ENCODE peak calls at places on chromosomes 3 and 15, in eight cellular contexts. Q, E, N, D, S, I, L and M are unnamed samples.
A peak's percentile ranks its signal among the peaks of the same experiment; 100 is the strongest.

GRCh38 chr3:121508384-121508783 is 37.4 kb downstream of the POLQ start:
- DNase-seq in N (no peak), L (no peak), E (no peak), D (no peak), Q (no peak), I (no peak), S (no peak), M (no peak)

GRCh38 chr3:74393426-74393825 is 221.0 kb downstream of the CNTN3 start:
- DNase-seq in E (no peak), L (no peak), S (no peak), N (no peak), D (no peak), I (no peak), Q (no peak), M (no peak)

GRCh38 chr3:139935866-139936817 is 1.2 kb downstream of the CLSTN2 start:
- DNase-seq in D (peak; percentile 78), L (peak; percentile 41), S (peak; percentile 1), E (peak; percentile 58), I (no peak), Q (no peak), N (no peak), M (peak; percentile 60)

GRCh38 chr3:197592361-197593045 is 36.7 kb upstream of the BDH1 start:
- DNase-seq in Q (no peak), S (no peak), D (no peak), E (no peak), N (no peak), L (no peak), I (no peak), M (no peak)

GRCh38 chr3:71168961-71169411 is 414.5 kb downstream of the FOXP1 start:
- DNase-seq in E (peak; percentile 82), L (no peak), D (no peak), Q (no peak), N (no peak), I (no peak), S (no peak), M (no peak)

GRCh38 chr3:101687142-101687931 is 819 bp upstream of the RPL24 start:
- DNase-seq in E (no peak), Q (no peak), L (no peak), N (no peak), S (no peak), D (no peak), I (no peak), M (no peak)

GRCh38 chr3:24508423-24508839 is 13.8 kb upstream of the THRB start:
- DNase-seq in L (no peak), I (no peak), N (no peak), S (peak; percentile 84), E (no peak), D (no peak), Q (no peak), M (peak; percentile 64)

GRCh38 chr15:96322401-96323249 is 7.9 kb upstream of the NR2F2 start:
- DNase-seq in E (no peak), Q (no peak), N (no peak), L (no peak), S (peak; percentile 69), I (no peak), D (peak; percentile 81), M (no peak)

GRCh38 chr3:134846943-134847342 is 51.9 kb downstream of the EPHB1 start:
- DNase-seq in I (peak; percentile 80), Q (no peak), S (peak; percentile 12), N (no peak), L (no peak), E (no peak), D (no peak), M (peak; percentile 2)

GRCh38 chr3:196216681-196217211 is 412 bp downstream of the SLC51A start:
- DNase-seq in E (no peak), I (no peak), S (no peak), D (no peak), Q (no peak), N (no peak), L (no peak), M (no peak)

GRCh38 chr3:184511741-184512140 is 49.8 kb upstream of the EPHB3 start:
- DNase-seq in D (no peak), E (no peak), I (no peak), S (no peak), Q (no peak), N (no peak), L (no peak), M (no peak)

GRCh38 chr3:175398676-175399075 is 539.5 kb downstream of the NAALADL2 start:
- DNase-seq in D (no peak), E (no peak), I (no peak), Q (no peak), L (no peak), N (no peak), S (peak; percentile 85), M (no peak)

GRCh38 chr15:39747326-39747725 is 35.3 kb downstream of the FSIP1 start:
- DNase-seq in Q (no peak), S (peak; percentile 69), E (no peak), I (no peak), L (no peak), N (no peak), D (no peak), M (peak; percentile 64)

GRCh38 chr15:80991446-80991845 is 1.8 kb upstream of the MESD start:
- DNase-seq in I (no peak), D (no peak), S (peak; percentile 92), Q (no peak), L (no peak), N (peak; percentile 47), E (no peak), M (peak; percentile 72)

GRCh38 chr3:18189651-18190050 is 235.5 kb downstream of the SATB1 start:
- DNase-seq in E (no peak), I (no peak), L (no peak), Q (no peak), S (peak; percentile 81), D (no peak), N (no peak), M (no peak)

GRCh38 chr15:100762289-100762688 is 117.3 kb upstream of the ALDH1A3 start:
- DNase-seq in D (no peak), L (no peak), E (no peak), N (no peak), Q (no peak), I (no peak), S (no peak), M (no peak)

GRCh38 chr3:22269827-22270226 is 518.8 kb upstream of the ZNF385D start:
- DNase-seq in L (no peak), N (no peak), D (peak; percentile 40), S (peak; percentile 76), Q (no peak), I (no peak), E (no peak), M (peak; percentile 80)

GRCh38 chr3:15324335-15324734 is 8.1 kb downstream of the SH3BP5 start:
- DNase-seq in I (no peak), S (no peak), L (peak; percentile 68), N (no peak), E (no peak), D (no peak), Q (no peak), M (no peak)

GRCh38 chr3:51896607-51897305 is 6.4 kb downstream of the IQCF1 start:
- DNase-seq in S (no peak), D (no peak), L (no peak), I (no peak), Q (no peak), E (no peak), N (no peak), M (peak; percentile 6)

GRCh38 chr3:183884437-183885296 is at the start of gene PARL:
- DNase-seq in L (peak; percentile 96), N (peak; percentile 98), Q (peak; percentile 93), E (peak; percentile 97), I (peak; percentile 91), S (peak; percentile 89), D (peak; percentile 100), M (peak; percentile 96)

GRCh38 chr3:141557961-141558706 is 71.3 kb downstream of the RASA2 start:
- DNase-seq in N (no peak), I (no peak), L (no peak), Q (no peak), E (no peak), D (no peak), S (no peak), M (no peak)

GRCh38 chr3:16841906-16842709 is 42.6 kb upstream of the PLCL2 start:
- DNase-seq in S (no peak), D (no peak), L (no peak), E (no peak), N (peak; percentile 83), Q (peak; percentile 48), I (no peak), M (no peak)

DNA sequence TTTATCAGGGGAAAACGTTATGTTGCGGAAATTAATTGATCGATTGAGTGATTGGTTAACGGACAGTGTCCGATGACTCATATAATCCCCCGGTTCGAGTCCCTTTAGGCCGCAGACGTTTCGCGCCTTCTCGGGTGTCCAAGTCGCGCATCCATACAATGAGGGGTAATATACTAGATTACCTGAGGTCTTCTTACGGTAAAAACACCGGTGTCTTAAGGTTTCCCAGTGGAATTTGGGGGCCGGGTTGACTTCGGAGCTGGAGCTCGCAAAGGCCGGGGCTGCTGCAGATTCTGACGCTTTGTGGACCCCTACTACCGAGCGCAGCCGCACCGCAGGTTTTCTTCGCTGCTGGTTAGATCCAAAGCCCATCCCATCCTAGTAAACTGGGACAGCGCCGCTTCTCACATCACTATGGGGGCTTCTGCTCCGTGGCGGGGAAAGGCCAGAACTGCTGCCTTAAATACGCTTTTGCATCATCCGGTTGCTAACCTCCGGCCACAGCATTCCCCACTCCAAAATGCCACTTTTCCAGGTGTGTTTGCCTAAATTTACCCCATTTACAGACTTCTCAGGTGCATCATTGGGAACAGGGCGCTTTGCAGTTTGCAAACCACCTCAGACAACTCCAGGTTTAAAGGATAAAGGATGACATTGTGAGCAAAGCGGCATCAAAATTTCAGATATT is 858 bp upstream of the SACM1L start:
- DNase-seq in E (peak; percentile 53), I (peak; percentile 29), N (peak; percentile 59), D (peak; percentile 77), L (no peak), S (peak; percentile 35), Q (no peak), M (peak; percentile 35)
- H3K4me3 ChIP-seq in E (peak overlapping the region; percentile 81), I (peak overlapping the region; percentile 74), N (peak overlapping the region; percentile 89), D (peak overlapping the region; percentile 29), L (peak overlapping the region; percentile 54), S (peak overlapping the region; percentile 94), Q (peak overlapping the region; percentile 66), M (peak overlapping the region; percentile 77)

GRCh38 chr15:99466701-99467337 is 99.0 kb upstream of the MEF2A start:
- DNase-seq in I (no peak), S (no peak), L (no peak), D (no peak), E (no peak), N (no peak), Q (no peak), M (peak; percentile 91)
- H3K9me3 ChIP-seq in I (peaks cover 15% of the 10 kb centered on the region), S (no peaks in the 10 kb centered on the region), L (no peaks in the 10 kb centered on the region), D (no peaks in the 10 kb centered on the region), E (no peaks in the 10 kb centered on the region), N (no peaks in the 10 kb centered on the region), Q (peaks cover 5% of the 10 kb centered on the region), M (no peaks in the 10 kb centered on the region)

GRCh38 chr15:36818260-36818659 is 238.8 kb downstream of the CDIN1 start:
- DNase-seq in N (no peak), L (no peak), D (no peak), E (no peak), Q (no peak), I (no peak), S (no peak), M (no peak)
- H3K4me3 ChIP-seq in N (no peak overlapping the region), L (no peak overlapping the region), D (no peak overlapping the region), E (no peak overlapping the region), Q (no peak overlapping the region), I (no peak overlapping the region), S (no peak overlapping the region), M (no peak overlapping the region)

DNA sequence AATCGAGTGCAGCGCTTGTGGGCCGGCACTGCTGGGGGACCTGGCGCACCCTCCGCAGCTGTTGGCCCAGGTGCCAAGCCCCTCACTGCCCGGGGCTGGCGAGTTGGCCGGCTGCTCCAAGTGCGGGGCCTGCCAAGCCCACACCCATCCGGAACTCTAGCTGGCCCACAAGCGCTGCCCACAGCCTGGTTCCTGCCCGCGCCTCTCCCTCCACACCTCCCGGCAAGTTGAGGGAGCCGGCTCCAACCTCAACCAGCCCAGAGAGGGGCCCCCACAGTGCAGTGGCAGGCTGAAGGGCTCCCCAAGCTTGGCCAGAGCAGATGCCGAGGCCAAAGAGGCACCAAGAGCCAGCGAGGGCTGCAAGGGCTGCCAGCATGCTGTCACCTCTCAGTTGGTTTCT is 73.4 kb downstream of the PLXNA1 start:
- DNase-seq in D (no peak), I (no peak), L (no peak), S (no peak), N (no peak), E (no peak), Q (no peak), M (no peak)
- H3K9me3 ChIP-seq in D (peaks cover 1% of the 10 kb centered on the region), I (peaks cover 13% of the 10 kb centered on the region), L (no peaks in the 10 kb centered on the region), S (no peaks in the 10 kb centered on the region), N (no peaks in the 10 kb centered on the region), E (peaks cover 3% of the 10 kb centered on the region), Q (no peaks in the 10 kb centered on the region), M (no peaks in the 10 kb centered on the region)